ENCODE peak calls at places on chromosomes 1 and 21, in four cellular contexts. Y is breast epithelium, E is ovary, U is colonic mucosa. V is an unnamed sample.

GRCh38 chr1:116521186-116521585 is 49.6 kb downstream of the CD58 start:
- DNase-seq in Y (no peak), E (no peak), U (no peak), V (no peak)

GRCh38 chr1:163565171-163565570 is 243.4 kb downstream of the NUF2 start:
- DNase-seq in Y (no peak), E (no peak), U (no peak), V (no peak)

GRCh38 chr1:171730052-171730451 is 11.8 kb downstream of the VAMP4 start:
- DNase-seq in Y (no peak), E (no peak), U (no peak), V (no peak)

GRCh38 chr1:66134004-66134403 is 341.3 kb downstream of the PDE4B start:
- DNase-seq in Y (no peak), E (no peak), U (no peak), V (no peak)

GRCh38 chr21:45593162-45594022 is 50.1 kb upstream of the PCBP3 start:
- DNase-seq in Y (no peak), E (peak), U (no peak), V (no peak)

GRCh38 chr1:89901957-89902669 is 81.3 kb downstream of the LRRC8D start:
- DNase-seq in Y (no peak), E (no peak), U (peak), V (no peak)

GRCh38 chr1:68506386-68506785 is 9.5 kb upstream of the DEPDC1 start:
- DNase-seq in Y (no peak), E (no peak), U (no peak), V (no peak)

GRCh38 chr1:234965128-234965527 is 163.5 kb downstream of the TOMM20 start:
- DNase-seq in Y (no peak), E (no peak), U (no peak), V (no peak)

GRCh38 chr1:204503122-204503912 is 8.7 kb upstream of the PIK3C2B start:
- DNase-seq in Y (no peak), E (no peak), U (peak), V (no peak)

GRCh38 chr1:91697322-91698260 is 188.4 kb downstream of the TGFBR3 start:
- DNase-seq in Y (no peak), E (no peak), U (no peak), V (no peak)

GRCh38 chr21:46264046-46264689 is 21.2 kb downstream of the MCM3AP start:
- DNase-seq in Y (no peak), E (no peak), U (no peak), V (no peak)

GRCh38 chr1:240499012-240499411 is 112.9 kb downstream of the GREM2 start:
- DNase-seq in Y (no peak), E (no peak), U (no peak), V (no peak)

GRCh38 chr21:42164064-42164789 is 54.7 kb upstream of the ABCG1 start:
- DNase-seq in Y (no peak), E (no peak), U (peak), V (peak)

GRCh38 chr1:21322681-21323016 is 32.4 kb upstream of the ECE1 start:
- DNase-seq in Y (no peak), E (peak), U (no peak), V (no peak)

GRCh38 chr21:45431781-45432572 is 27.0 kb downstream of the COL18A1 start:
- DNase-seq in Y (no peak), E (no peak), U (no peak), V (no peak)

GRCh38 chr1:158163000-158163947 is 17.4 kb upstream of the CD1D start:
- DNase-seq in Y (no peak), E (no peak), U (no peak), V (no peak)

GRCh38 chr1:41919131-41919530 is 409 bp upstream of the HIVEP3 start:
- DNase-seq in Y (no peak), E (no peak), U (no peak), V (no peak)

GRCh38 chr21:42554251-42554937 is 40.7 kb downstream of the SLC37A1 start:
- DNase-seq in Y (no peak), E (peak), U (no peak), V (no peak)

GRCh38 chr1:189904509-189904908 is 573.2 kb downstream of the BRINP3 start:
- DNase-seq in Y (no peak), E (no peak), U (no peak), V (no peak)

GRCh38 chr1:234617135-234617985 is 7.4 kb upstream of the IRF2BP2 start:
- DNase-seq in Y (peak), E (no peak), U (no peak), V (no peak)

GRCh38 chr1:30933874-30934252 is 25.3 kb upstream of the SDC3 start:
- DNase-seq in Y (no peak), E (no peak), U (no peak), V (no peak)
- H3K27ac ChIP-seq in Y (peak), E (no peak), U (no peak), V (no peak)

DNA sequence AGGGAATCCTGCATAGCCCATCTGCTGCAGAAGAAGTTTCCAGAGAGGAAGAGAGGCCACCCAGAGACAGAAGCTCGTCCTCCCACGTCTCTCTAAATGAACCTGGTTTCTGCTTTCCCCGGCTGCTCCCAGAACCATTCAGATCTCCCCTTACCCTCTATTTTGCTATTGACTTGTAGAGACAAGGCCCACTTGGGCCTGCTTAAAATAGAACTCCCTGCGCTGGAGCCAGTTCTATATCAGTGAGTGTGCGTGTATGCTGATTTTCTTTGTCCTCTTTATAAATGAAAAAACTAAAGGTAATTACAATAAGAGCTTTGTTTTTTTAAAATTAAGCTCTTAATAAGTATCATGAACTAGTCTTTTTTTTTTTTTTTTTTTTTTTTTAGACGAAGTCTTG is 142.7 kb upstream of the RAB4A start:
- DNase-seq in Y (no peak), E (no peak), U (no peak), V (no peak)
- H3K27ac ChIP-seq in Y (peak), E (no peak), U (no peak), V (peak)

GRCh38 chr1:47793563-47793962 is 203.6 kb downstream of the TRABD2B start:
- DNase-seq in Y (no peak), E (no peak), U (no peak), V (no peak)
- H3K27ac ChIP-seq in Y (no peak), E (no peak), U (no peak), V (no peak)

GRCh38 chr1:107689157-107689556 is 275.8 kb downstream of the VAV3 start:
- DNase-seq in Y (peak), E (no peak), U (peak), V (no peak)
- H3K27ac ChIP-seq in Y (peak), E (no peak), U (peak), V (no peak)

GRCh38 chr1:156616463-156616862 is 2.8 kb upstream of the HAPLN2 start:
- DNase-seq in Y (no peak), E (no peak), U (no peak), V (peak)
- H3K27ac ChIP-seq in Y (peak), E (no peak), U (no peak), V (peak)

DNA sequence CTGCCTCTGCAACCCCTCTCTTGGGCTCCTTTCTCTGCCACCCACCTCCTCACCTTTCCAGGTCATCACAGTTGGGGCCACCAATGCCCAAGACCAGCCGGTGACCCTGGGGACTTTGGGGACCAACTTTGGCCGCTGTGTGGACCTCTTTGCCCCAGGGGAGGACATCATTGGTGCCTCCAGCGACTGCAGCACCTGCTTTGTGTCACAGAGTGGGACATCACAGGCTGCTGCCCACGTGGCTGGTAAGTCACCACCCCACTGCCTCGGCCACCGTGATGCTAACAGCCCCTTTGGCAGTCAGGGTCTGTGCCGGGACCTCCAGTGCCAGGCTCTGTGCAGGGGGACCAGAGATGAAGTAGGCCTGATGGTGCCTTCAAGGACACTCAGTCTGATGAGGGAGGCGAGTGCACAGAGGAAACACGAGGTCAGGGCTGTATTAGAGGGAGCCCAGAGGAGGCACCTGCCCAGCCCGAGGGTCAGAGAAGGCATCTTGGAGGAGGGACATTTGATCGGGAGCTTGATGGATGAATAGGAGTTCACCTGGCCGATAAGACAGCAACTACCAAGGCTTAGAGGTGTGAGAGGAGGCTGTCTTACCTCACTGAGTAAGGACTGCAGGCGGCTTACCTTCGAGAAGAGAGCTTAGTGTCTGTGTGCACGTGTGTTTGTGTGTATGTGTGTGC is 18.1 kb downstream of the PCSK9 start:
- DNase-seq in Y (no peak), E (peak), U (no peak), V (no peak)
- H3K27ac ChIP-seq in Y (no peak), E (no peak), U (no peak), V (no peak)

GRCh38 chr1:214574598-214575411 is 23.4 kb upstream of the PTPN14 start:
- DNase-seq in Y (no peak), E (no peak), U (no peak), V (no peak)
- H3K27ac ChIP-seq in Y (peak), E (no peak), U (no peak), V (no peak)

V was measured in substantia nigra.